ENCODE peak calls at places on chromosomes 13 and 19, in four cellular contexts. J is suprapubic skin, P is PC-9, Q is H9. C is an unnamed sample.

GRCh38 chr19:46766569-46767317 is 20.5 kb upstream of the STRN4 start:
- DNase-seq in J (no peak), P (peak; percentile 18), Q (peak; percentile 78), C (peak; percentile 15)

GRCh38 chr19:33406521-33407139 is 33.1 kb downstream of the CEBPG start:
- DNase-seq in J (no peak), P (no peak), Q (peak; percentile 89), C (peak; percentile 40)

GRCh38 chr13:102704238-102704750 is 9.4 kb upstream of the METTL21C start:
- DNase-seq in J (no peak), P (peak; percentile 90), Q (no peak), C (no peak)

GRCh38 chr13:113005076-113005865 is 36.3 kb downstream of the MCF2L start:
- DNase-seq in J (no peak), P (no peak), Q (no peak), C (no peak)

GRCh38 chr13:75458696-75459422 is 23.1 kb downstream of the TBC1D4 start:
- DNase-seq in J (no peak), P (no peak), Q (peak; percentile 50), C (no peak)

GRCh38 chr19:49862411-49863253 is 4.7 kb downstream of the PNKP start:
- DNase-seq in J (no peak), P (no peak), Q (peak; percentile 79), C (no peak)

GRCh38 chr19:7550987-7551761 is 15.7 kb downstream of the PNPLA6 start:
- DNase-seq in J (no peak), P (no peak), Q (peak; percentile 98), C (peak; percentile 60)

GRCh38 chr13:80180745-80181144 is 160.2 kb downstream of the SPRY2 start:
- DNase-seq in J (no peak), P (no peak), Q (no peak), C (no peak)

GRCh38 chr13:91468301-91468700 is 69.9 kb downstream of the GPC5 start:
- DNase-seq in J (no peak), P (no peak), Q (no peak), C (no peak)

GRCh38 chr13:26255717-26256277 is 1.9 kb downstream of the CDK8 start:
- DNase-seq in J (no peak), P (no peak), Q (no peak), C (no peak)

GRCh38 chr13:73133536-73133935 is 74.7 kb downstream of the KLF5 start:
- DNase-seq in J (no peak), P (peak; percentile 87), Q (no peak), C (no peak)

GRCh38 chr13:90538063-90538462 is 809.4 kb upstream of the MIR17HG start:
- DNase-seq in J (no peak), P (no peak), Q (no peak), C (no peak)

GRCh38 chr19:31715249-31715944 is 366.2 kb upstream of the TSHZ3 start:
- DNase-seq in J (peak; percentile 74), P (no peak), Q (no peak), C (no peak)

GRCh38 chr13:46388308-46388707 is 1.3 kb upstream of the RUBCNL start:
- DNase-seq in J (no peak), P (no peak), Q (no peak), C (no peak)

GRCh38 chr13:46388846-46389245 is 1.8 kb upstream of the RUBCNL start:
- DNase-seq in J (no peak), P (no peak), Q (no peak), C (no peak)

GRCh38 chr13:46389457-46389856 is 2.4 kb upstream of the RUBCNL start:
- DNase-seq in J (no peak), P (no peak), Q (no peak), C (no peak)

GRCh38 chr13:46386996-46387851 is at the start of gene RUBCNL:
- DNase-seq in J (no peak), P (no peak), Q (peak; percentile 70), C (no peak)

DNA sequence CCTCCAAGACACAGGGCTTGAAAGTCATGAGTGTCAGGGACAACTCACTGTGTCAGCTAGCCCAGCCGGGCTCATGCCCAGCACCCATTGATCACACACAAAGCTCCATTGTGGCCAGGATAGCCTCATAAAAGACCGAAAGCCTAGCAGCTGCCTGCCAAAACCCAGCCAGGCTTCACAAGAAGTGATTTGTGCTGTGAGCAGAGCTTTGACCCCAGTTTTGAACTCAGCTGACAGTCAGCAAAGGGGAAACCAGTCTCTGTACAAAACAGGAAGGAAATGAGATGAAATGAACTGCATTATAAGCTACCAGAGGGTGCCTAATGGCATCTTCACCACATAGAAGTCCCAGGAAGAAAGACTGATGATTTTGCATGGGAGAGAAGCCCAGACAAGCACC is 2.9 kb upstream of the RUBCNL start:
- DNase-seq in J (no peak), P (no peak), Q (no peak), C (peak; percentile 85)
- H3K27ac ChIP-seq in J (peak overlapping the region; percentile 60), P (no peak overlapping the region), Q (no peak overlapping the region), C (peak overlapping the region; percentile 83)

GRCh38 chr13:36146513-36147276 is 15.5 kb upstream of the DCLK1 start:
- DNase-seq in J (no peak), P (no peak), Q (no peak), C (no peak)

GRCh38 chr13:36148436-36148835 is 17.3 kb upstream of the DCLK1 start:
- DNase-seq in J (no peak), P (no peak), Q (no peak), C (no peak)

GRCh38 chr13:36142735-36143134 is 11.6 kb upstream of the DCLK1 start:
- DNase-seq in J (no peak), P (no peak), Q (no peak), C (no peak)

GRCh38 chr13:36143768-36144167 is 12.6 kb upstream of the DCLK1 start:
- DNase-seq in J (no peak), P (no peak), Q (no peak), C (no peak)
- H3K27ac ChIP-seq in J (no peak overlapping the region), P (no peak overlapping the region), Q (no peak overlapping the region), C (no peak overlapping the region)

DNA sequence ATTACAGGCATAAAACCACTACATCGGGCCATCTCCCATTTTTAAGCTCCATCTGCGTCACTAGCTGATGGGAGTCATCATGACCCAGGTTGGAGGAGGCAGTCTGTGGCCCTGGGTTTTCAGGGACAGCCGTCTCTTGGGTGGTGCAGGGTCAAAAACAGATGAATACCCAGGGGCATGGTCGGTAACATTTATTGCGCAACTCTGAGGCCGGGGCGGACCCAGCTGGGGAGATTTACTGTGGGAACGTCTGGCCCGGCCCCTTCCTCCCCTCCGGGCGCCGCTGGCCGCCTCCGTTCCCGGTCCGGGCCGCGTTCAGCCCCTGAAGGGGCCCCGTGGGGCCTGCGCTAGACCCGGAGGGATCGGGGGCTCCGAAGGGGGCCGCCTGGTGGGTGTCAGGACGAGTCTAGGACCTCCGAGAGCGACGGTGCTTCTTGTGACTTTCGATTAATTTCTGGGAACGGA is 1.3 kb upstream of the RGL3 start:
- DNase-seq in J (no peak), P (no peak), Q (no peak), C (no peak)
- H3K27ac ChIP-seq in J (no peak overlapping the region), P (no peak overlapping the region), Q (no peak overlapping the region), C (peak overlapping the region; percentile 55)

DNA sequence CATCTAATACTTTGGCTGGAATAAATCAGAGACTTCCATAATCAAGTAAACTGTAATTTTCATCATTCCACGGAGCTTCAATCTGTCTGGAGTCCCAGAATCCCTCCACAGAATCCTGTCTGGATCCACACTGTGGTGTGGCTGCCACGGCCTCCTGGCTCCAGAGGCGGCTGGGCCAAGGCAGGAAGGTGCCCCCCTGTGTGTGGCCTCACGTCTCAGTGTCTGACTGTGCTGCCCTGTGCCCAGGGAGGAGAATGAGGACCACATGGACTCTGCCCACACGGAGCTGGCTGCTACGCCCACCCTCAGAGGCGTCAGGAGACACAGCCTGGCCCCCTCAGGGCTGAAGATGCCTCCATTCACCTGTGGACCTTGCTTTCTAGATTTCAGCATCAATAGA is 12.2 kb upstream of the ZNF135 start:
- DNase-seq in J (no peak), P (no peak), Q (no peak), C (no peak)
- H3K27ac ChIP-seq in J (no peak overlapping the region), P (no peak overlapping the region), Q (no peak overlapping the region), C (no peak overlapping the region)

DNA sequence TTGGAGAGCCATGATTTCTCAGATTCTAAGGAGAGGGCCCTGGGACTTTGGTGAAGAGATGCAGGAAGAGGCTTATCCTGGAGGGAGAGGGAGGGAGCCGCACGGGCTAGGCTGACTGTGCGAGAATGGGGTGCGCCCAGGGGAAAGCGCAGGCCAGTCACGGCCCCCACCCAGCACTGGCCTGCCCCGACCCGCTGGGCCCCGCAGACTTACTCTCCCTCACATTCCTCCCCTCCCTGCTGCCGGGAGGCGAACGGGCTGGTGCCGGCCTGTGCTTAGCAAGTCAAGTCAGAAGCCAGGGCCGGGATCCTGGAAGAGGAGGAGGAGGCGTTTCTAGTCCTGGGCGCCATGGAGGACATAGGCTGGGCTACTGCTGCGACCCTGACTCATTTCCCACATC is 120.0 kb downstream of the CRYL1 start:
- DNase-seq in J (no peak), P (no peak), Q (peak; percentile 69), C (no peak)
- H3K27ac ChIP-seq in J (peak overlapping the region; percentile 19), P (no peak overlapping the region), Q (no peak overlapping the region), C (no peak overlapping the region)

GRCh38 chr19:3361384-3362216 is 4.8 kb upstream of the NFIC start:
- DNase-seq in J (no peak), P (no peak), Q (no peak), C (no peak)
- H3K27ac ChIP-seq in J (peak overlapping the region; percentile 99), P (no peak overlapping the region), Q (no peak overlapping the region), C (peak overlapping the region; percentile 92)

DNA sequence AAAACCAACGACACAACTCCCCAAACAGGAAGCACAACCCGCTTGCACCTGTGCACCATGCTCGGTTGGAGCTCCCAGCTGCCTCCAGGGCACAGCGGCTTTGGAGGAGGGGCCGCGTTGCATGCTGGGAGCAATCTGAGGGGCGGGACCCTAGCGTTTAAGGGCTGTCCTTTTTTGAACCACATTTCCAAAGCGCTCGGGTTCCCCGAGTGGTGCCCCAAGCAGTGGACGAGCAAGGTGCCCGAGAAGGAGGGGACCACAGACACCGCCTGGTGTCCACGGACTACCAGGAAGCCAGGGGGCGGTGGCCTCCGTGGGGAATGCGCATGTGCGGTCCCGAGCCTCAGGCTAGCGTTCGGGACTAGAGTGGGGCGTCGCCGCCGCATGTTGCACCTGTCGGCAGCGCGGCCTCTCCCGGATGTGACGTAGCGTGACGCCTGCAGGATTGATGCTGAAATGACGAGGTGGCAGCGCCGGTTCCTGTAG is 11.9 kb upstream of the ZNF57 start:
- DNase-seq in J (no peak), P (no peak), Q (peak; percentile 31), C (no peak)
- H3K27ac ChIP-seq in J (no peak overlapping the region), P (no peak overlapping the region), Q (no peak overlapping the region), C (no peak overlapping the region)

GRCh38 chr19:17293605-17294004 is 9.6 kb downstream of the ABHD8 start:
- DNase-seq in J (no peak), P (peak; percentile 9), Q (no peak), C (no peak)
- H3K27ac ChIP-seq in J (no peak overlapping the region), P (no peak overlapping the region), Q (no peak overlapping the region), C (no peak overlapping the region)

DNA sequence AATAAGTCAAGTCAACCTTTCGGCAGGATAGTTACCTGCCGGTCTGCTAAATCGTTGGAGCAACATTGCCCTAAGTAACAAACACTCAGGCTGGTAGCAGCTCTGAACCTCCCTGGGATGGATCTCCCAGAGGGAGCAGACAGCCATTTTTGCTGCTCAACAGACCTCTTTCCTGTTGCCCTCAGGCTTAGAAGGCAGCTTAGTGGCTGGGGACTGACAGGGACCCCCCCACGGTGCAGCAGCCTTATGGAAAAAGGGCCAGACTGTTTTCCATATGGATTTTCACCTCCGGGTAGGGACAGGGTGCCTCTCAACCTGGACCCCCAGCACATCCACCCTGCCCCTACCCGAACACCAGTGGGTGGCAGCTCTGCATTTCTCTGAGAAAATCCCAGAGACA is 49.7 kb downstream of the UBL3 start:
- DNase-seq in J (no peak), P (no peak), Q (peak; percentile 27), C (no peak)
- H3K27ac ChIP-seq in J (no peak overlapping the region), P (no peak overlapping the region), Q (no peak overlapping the region), C (no peak overlapping the region)